ENCODE peak calls at places on chromosomes 1 and 21, in ten cellular contexts. One of them, this sample, is unnamed. For H3K27me3, the result is how much of the 10 kb centered on the place peaks cover.

GRCh38 chr1:179228783-179229213 is 679 bp downstream of the ABL2 start:
- DNase-seq in naive thymus-derived CD4-positive, alpha-beta T cell: peak
- DNase-seq in GM23338: peak
- DNase-seq in left ventricle myocardium inferior: peak
- DNase-seq in lower lobe of right lung: peak
- DNase-seq in fibroblast of lung: peak
- DNase-seq in AG04450: no peak
- DNase-seq in cardiac muscle cell: peak
- DNase-seq in endodermal cell: peak
- DNase-seq in osteoblast: no peak
- DNase-seq in this sample: peak

GRCh38 chr1:231040019-231040799 is at the start of gene FAM89A:
- DNase-seq in AG04450: no peak
- DNase-seq in cardiac muscle cell: peak
- DNase-seq in osteoblast: peak
- DNase-seq in lower lobe of right lung: peak
- DNase-seq in GM23338: peak
- DNase-seq in fibroblast of lung: peak
- DNase-seq in endodermal cell: peak
- DNase-seq in left ventricle myocardium inferior: peak
- DNase-seq in naive thymus-derived CD4-positive, alpha-beta T cell: peak
- DNase-seq in this sample: peak

GRCh38 chr1:18118078-18118477 is 10.5 kb downstream of the IGSF21 start:
- DNase-seq in endodermal cell: no peak
- DNase-seq in AG04450: no peak
- DNase-seq in lower lobe of right lung: no peak
- DNase-seq in naive thymus-derived CD4-positive, alpha-beta T cell: no peak
- DNase-seq in left ventricle myocardium inferior: peak
- DNase-seq in cardiac muscle cell: no peak
- DNase-seq in fibroblast of lung: no peak
- DNase-seq in GM23338: no peak
- DNase-seq in osteoblast: peak
- DNase-seq in this sample: no peak

GRCh38 chr21:17900281-17900989 is 81.3 kb upstream of the C21orf91 start:
- DNase-seq in fibroblast of lung: no peak
- DNase-seq in naive thymus-derived CD4-positive, alpha-beta T cell: no peak
- DNase-seq in GM23338: peak
- DNase-seq in AG04450: no peak
- DNase-seq in left ventricle myocardium inferior: peak
- DNase-seq in endodermal cell: peak
- DNase-seq in lower lobe of right lung: no peak
- DNase-seq in osteoblast: no peak
- DNase-seq in cardiac muscle cell: no peak
- DNase-seq in this sample: no peak

GRCh38 chr1:108119500-108119899 is 80.6 kb downstream of the SLC25A24 start:
- DNase-seq in osteoblast: no peak
- DNase-seq in naive thymus-derived CD4-positive, alpha-beta T cell: no peak
- DNase-seq in endodermal cell: no peak
- DNase-seq in left ventricle myocardium inferior: no peak
- DNase-seq in cardiac muscle cell: no peak
- DNase-seq in fibroblast of lung: no peak
- DNase-seq in AG04450: no peak
- DNase-seq in lower lobe of right lung: no peak
- DNase-seq in GM23338: peak
- DNase-seq in this sample: peak

GRCh38 chr1:186212574-186213224 is 162.4 kb downstream of the TPR start:
- DNase-seq in endodermal cell: peak
- DNase-seq in GM23338: peak
- DNase-seq in AG04450: peak
- DNase-seq in fibroblast of lung: peak
- DNase-seq in cardiac muscle cell: peak
- DNase-seq in osteoblast: peak
- DNase-seq in naive thymus-derived CD4-positive, alpha-beta T cell: peak
- DNase-seq in lower lobe of right lung: no peak
- DNase-seq in left ventricle myocardium inferior: no peak
- DNase-seq in this sample: peak

GRCh38 chr21:33414926-33415325 is 11.7 kb downstream of the IFNGR2 start:
- DNase-seq in lower lobe of right lung: no peak
- DNase-seq in naive thymus-derived CD4-positive, alpha-beta T cell: no peak
- DNase-seq in fibroblast of lung: no peak
- DNase-seq in AG04450: no peak
- DNase-seq in osteoblast: no peak
- DNase-seq in endodermal cell: no peak
- DNase-seq in GM23338: no peak
- DNase-seq in left ventricle myocardium inferior: no peak
- DNase-seq in cardiac muscle cell: no peak
- DNase-seq in this sample: no peak

GRCh38 chr1:171965802-171966201 is 124.5 kb downstream of the DNM3 start:
- DNase-seq in left ventricle myocardium inferior: no peak
- DNase-seq in GM23338: no peak
- DNase-seq in lower lobe of right lung: no peak
- DNase-seq in fibroblast of lung: no peak
- DNase-seq in cardiac muscle cell: no peak
- DNase-seq in osteoblast: peak
- DNase-seq in naive thymus-derived CD4-positive, alpha-beta T cell: no peak
- DNase-seq in AG04450: no peak
- DNase-seq in endodermal cell: no peak
- DNase-seq in this sample: no peak

GRCh38 chr1:113928129-113928949 is 785 bp upstream of the HIPK1 start:
- DNase-seq in lower lobe of right lung: no peak
- DNase-seq in GM23338: no peak
- DNase-seq in cardiac muscle cell: no peak
- DNase-seq in left ventricle myocardium inferior: no peak
- DNase-seq in fibroblast of lung: no peak
- DNase-seq in osteoblast: peak
- DNase-seq in endodermal cell: no peak
- DNase-seq in AG04450: no peak
- DNase-seq in naive thymus-derived CD4-positive, alpha-beta T cell: no peak
- DNase-seq in this sample: no peak

GRCh38 chr1:156655904-156656516 is 14.1 kb downstream of the BCAN start:
- DNase-seq in AG04450: no peak
- DNase-seq in osteoblast: peak
- DNase-seq in left ventricle myocardium inferior: no peak
- DNase-seq in fibroblast of lung: no peak
- DNase-seq in cardiac muscle cell: no peak
- DNase-seq in GM23338: no peak
- DNase-seq in lower lobe of right lung: no peak
- DNase-seq in endodermal cell: no peak
- DNase-seq in naive thymus-derived CD4-positive, alpha-beta T cell: no peak
- DNase-seq in this sample: peak

GRCh38 chr1:156655151-156655903 is 13.4 kb downstream of the BCAN start:
- DNase-seq in GM23338: no peak
- DNase-seq in lower lobe of right lung: no peak
- DNase-seq in left ventricle myocardium inferior: no peak
- DNase-seq in naive thymus-derived CD4-positive, alpha-beta T cell: no peak
- DNase-seq in AG04450: no peak
- DNase-seq in fibroblast of lung: no peak
- DNase-seq in osteoblast: peak
- DNase-seq in cardiac muscle cell: no peak
- DNase-seq in endodermal cell: no peak
- DNase-seq in this sample: no peak

GRCh38 chr1:156657161-156657970 is 15.4 kb downstream of the BCAN start:
- DNase-seq in lower lobe of right lung: peak
- DNase-seq in GM23338: peak
- DNase-seq in osteoblast: peak
- DNase-seq in fibroblast of lung: peak
- DNase-seq in naive thymus-derived CD4-positive, alpha-beta T cell: peak
- DNase-seq in cardiac muscle cell: peak
- DNase-seq in left ventricle myocardium inferior: peak
- DNase-seq in endodermal cell: peak
- DNase-seq in AG04450: no peak
- DNase-seq in this sample: peak

GRCh38 chr1:156657971-156658319 is 16.0 kb downstream of the BCAN start:
- DNase-seq in cardiac muscle cell: no peak
- DNase-seq in endodermal cell: peak
- DNase-seq in left ventricle myocardium inferior: no peak
- DNase-seq in fibroblast of lung: no peak
- DNase-seq in naive thymus-derived CD4-positive, alpha-beta T cell: no peak
- DNase-seq in AG04450: no peak
- DNase-seq in lower lobe of right lung: no peak
- DNase-seq in osteoblast: peak
- DNase-seq in GM23338: no peak
- DNase-seq in this sample: no peak

GRCh38 chr1:156656779-156657160 is 14.9 kb downstream of the BCAN start:
- DNase-seq in naive thymus-derived CD4-positive, alpha-beta T cell: no peak
- DNase-seq in endodermal cell: peak
- DNase-seq in GM23338: peak
- DNase-seq in osteoblast: no peak
- DNase-seq in left ventricle myocardium inferior: no peak
- DNase-seq in fibroblast of lung: peak
- DNase-seq in AG04450: no peak
- DNase-seq in cardiac muscle cell: no peak
- DNase-seq in lower lobe of right lung: no peak
- DNase-seq in this sample: peak
- H3K27me3 ChIP-seq in naive thymus-derived CD4-positive, alpha-beta T cell: under half
- H3K27me3 ChIP-seq in endodermal cell: half or more
- H3K27me3 ChIP-seq in GM23338: half or more
- H3K27me3 ChIP-seq in osteoblast: under half
- H3K27me3 ChIP-seq in left ventricle myocardium inferior: half or more
- H3K27me3 ChIP-seq in fibroblast of lung: under half
- H3K27me3 ChIP-seq in AG04450: under half
- H3K27me3 ChIP-seq in cardiac muscle cell: half or more
- H3K27me3 ChIP-seq in lower lobe of right lung: under half
- H3K27me3 ChIP-seq in this sample: half or more

DNA sequence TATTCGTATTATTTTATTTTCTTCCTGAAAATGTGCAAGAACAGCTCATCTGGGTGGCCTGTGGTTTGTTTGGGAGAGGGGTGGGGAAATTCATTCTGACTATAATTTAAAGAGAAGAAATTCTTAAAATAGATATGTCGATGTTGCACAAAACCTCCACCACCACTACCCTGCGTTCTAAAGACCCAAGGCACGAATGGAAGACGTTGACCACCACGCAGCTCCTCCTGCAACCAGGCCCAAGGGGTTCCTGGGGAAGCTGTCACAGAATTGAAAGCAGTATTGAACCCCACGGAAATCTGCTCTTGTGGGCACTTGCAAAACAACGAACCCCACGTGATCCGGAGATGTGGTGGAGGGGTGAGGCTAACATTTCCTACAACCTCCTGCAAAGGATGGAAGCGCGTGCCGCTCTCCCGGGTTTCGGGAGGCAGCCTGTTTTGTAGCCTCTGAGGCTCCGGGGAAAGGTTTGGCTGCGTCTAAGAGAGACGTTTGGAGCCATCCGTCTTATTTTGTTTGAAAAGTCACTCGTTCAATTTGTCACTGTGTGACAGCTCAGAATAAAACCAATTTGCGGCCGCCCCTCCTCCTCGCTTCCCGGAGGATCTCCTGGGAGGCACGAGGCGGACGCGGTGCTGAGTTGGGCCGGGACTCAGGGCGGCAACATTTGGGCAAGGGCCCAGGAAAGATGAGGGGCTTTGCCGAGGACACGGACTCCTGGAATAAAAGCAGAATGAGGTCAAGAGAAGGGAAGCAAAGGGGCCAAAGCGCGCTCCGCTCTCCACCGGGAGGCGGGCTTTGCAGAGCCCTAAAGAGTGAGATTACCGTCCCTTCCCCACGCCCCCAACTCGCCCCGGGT is 791 bp upstream of the HLX start:
- DNase-seq in osteoblast: peak
- DNase-seq in left ventricle myocardium inferior: peak
- DNase-seq in GM23338: peak
- DNase-seq in AG04450: no peak
- DNase-seq in fibroblast of lung: peak
- DNase-seq in cardiac muscle cell: no peak
- DNase-seq in naive thymus-derived CD4-positive, alpha-beta T cell: no peak
- DNase-seq in endodermal cell: peak
- DNase-seq in lower lobe of right lung: no peak
- DNase-seq in this sample: peak
- H3K4me3 ChIP-seq in osteoblast: peak
- H3K4me3 ChIP-seq in left ventricle myocardium inferior: peak
- H3K4me3 ChIP-seq in GM23338: peak
- H3K4me3 ChIP-seq in AG04450: peak
- H3K4me3 ChIP-seq in fibroblast of lung: peak
- H3K4me3 ChIP-seq in cardiac muscle cell: peak
- H3K4me3 ChIP-seq in naive thymus-derived CD4-positive, alpha-beta T cell: peak
- H3K4me3 ChIP-seq in endodermal cell: peak
- H3K4me3 ChIP-seq in lower lobe of right lung: peak
- H3K4me3 ChIP-seq in this sample: peak

DNA sequence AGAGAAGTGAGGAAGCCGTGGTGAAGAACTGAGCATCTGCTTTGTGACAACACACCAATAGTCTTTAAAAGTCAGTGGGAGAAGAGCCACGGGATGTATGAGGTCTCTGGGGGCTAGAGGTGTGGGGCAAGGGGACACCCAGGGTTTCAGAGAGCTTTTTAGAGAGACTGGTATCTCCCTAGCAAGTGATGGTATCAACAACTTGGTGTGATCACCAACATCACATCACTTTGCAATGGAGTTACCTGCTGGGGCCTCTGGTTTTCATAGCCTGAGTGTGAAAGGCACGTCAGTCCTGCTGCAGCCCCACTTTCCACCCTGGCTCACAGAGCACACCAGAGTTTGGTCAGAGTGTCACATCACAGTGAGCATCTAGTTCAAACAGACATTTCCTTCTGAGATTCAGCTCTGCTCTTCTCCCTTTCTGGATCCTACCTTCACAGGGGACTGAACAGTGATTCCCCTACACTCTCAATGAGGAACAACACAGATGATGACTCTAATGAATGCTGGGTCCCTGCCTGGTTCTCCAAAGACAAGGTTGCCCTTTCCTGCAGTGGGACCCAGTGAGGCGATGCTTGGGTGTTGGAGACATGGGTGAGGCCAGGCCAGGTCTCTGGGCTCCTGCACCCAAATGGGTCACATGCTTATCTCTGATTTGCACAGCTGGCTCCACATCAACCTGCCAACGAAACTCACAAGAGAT is 2.0 kb upstream of the MAN1C1 start:
- DNase-seq in fibroblast of lung: no peak
- DNase-seq in GM23338: no peak
- DNase-seq in cardiac muscle cell: no peak
- DNase-seq in left ventricle myocardium inferior: no peak
- DNase-seq in AG04450: no peak
- DNase-seq in osteoblast: no peak
- DNase-seq in endodermal cell: no peak
- DNase-seq in naive thymus-derived CD4-positive, alpha-beta T cell: no peak
- DNase-seq in lower lobe of right lung: no peak
- DNase-seq in this sample: peak
- H3K27me3 ChIP-seq in fibroblast of lung: under half
- H3K27me3 ChIP-seq in GM23338: under half
- H3K27me3 ChIP-seq in cardiac muscle cell: under half
- H3K27me3 ChIP-seq in left ventricle myocardium inferior: under half
- H3K27me3 ChIP-seq in AG04450: under half
- H3K27me3 ChIP-seq in osteoblast: half or more
- H3K27me3 ChIP-seq in endodermal cell: half or more
- H3K27me3 ChIP-seq in naive thymus-derived CD4-positive, alpha-beta T cell: under half
- H3K27me3 ChIP-seq in lower lobe of right lung: under half
- H3K27me3 ChIP-seq in this sample: under half

DNA sequence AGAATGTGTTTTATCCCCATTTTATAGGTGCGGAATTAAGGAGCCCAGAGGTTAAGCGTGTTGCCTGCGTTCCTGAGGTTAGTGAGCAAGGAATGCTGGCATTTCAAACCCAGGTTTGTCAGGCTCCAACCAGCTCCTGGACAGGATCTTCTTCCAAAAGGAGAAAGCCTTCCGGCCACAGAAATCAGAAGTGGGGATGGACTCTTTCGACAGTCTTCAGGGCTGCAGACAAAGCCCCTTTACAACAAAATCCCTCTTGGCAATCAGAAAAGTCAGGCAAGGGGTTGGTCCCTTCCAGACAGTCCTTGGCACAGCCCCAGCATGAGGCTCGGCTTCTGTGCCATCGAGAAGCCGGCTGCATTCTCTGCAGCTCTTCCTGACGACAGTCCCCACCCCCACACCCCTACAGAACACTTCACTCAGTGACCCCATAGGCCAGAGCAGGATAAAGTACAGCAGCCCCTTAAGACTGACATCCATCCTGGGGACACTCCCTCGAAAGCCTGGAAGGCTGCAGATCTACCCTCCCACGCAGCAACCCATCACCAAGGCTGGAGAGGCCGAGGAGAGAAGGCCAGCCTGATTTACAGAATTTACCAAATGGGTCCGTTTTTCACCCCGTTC is 82.1 kb downstream of the SSBP3 start:
- DNase-seq in osteoblast: no peak
- DNase-seq in left ventricle myocardium inferior: peak
- DNase-seq in endodermal cell: no peak
- DNase-seq in GM23338: peak
- DNase-seq in naive thymus-derived CD4-positive, alpha-beta T cell: no peak
- DNase-seq in AG04450: no peak
- DNase-seq in cardiac muscle cell: peak
- DNase-seq in lower lobe of right lung: no peak
- DNase-seq in fibroblast of lung: no peak
- DNase-seq in this sample: peak
- H3K4me3 ChIP-seq in osteoblast: no peak
- H3K4me3 ChIP-seq in left ventricle myocardium inferior: no peak
- H3K4me3 ChIP-seq in endodermal cell: no peak
- H3K4me3 ChIP-seq in GM23338: no peak
- H3K4me3 ChIP-seq in naive thymus-derived CD4-positive, alpha-beta T cell: no peak
- H3K4me3 ChIP-seq in AG04450: peak
- H3K4me3 ChIP-seq in cardiac muscle cell: no peak
- H3K4me3 ChIP-seq in lower lobe of right lung: no peak
- H3K4me3 ChIP-seq in fibroblast of lung: no peak
- H3K4me3 ChIP-seq in this sample: no peak

This sample was measured in H7.